ENCODE peak calls at places on chromosomes 11 and 22, in six cellular contexts. B is PC-3, V is aorta, M is left lung, X is heart right ventricle, Y is SJSA1. I is an unnamed sample. For H3K4me1 and H3K27me3, the result is how much of the 10 kb centered on the place peaks cover.

GRCh38 chr11:128506384-128506783 is 81.0 kb downstream of the ETS1 start:
- DNase-seq in Y (no peak), M (no peak), X (no peak), B (no peak), V (no peak), I (peak)

GRCh38 chr11:12724301-12725046 is 50.3 kb downstream of the TEAD1 start:
- DNase-seq in B (peak), M (no peak), Y (peak), X (peak), V (peak), I (peak)

GRCh38 chr11:85459304-85459703 is 167.8 kb downstream of the DLG2 start:
- DNase-seq in X (no peak), B (no peak), V (no peak), M (no peak), Y (no peak), I (no peak)

GRCh38 chr11:111629499-111629898 is 27.2 kb downstream of the SIK2 start:
- DNase-seq in Y (no peak), X (no peak), M (no peak), B (no peak), V (no peak), I (no peak)

GRCh38 chr11:2686360-2687222 is 13.2 kb downstream of the KCNQ1OT1 start:
- DNase-seq in X (no peak), M (peak), Y (no peak), V (peak), B (no peak), I (no peak)

GRCh38 chr11:113410414-113411135 is 23.0 kb downstream of the ANKK1 start:
- DNase-seq in Y (no peak), M (no peak), X (no peak), V (no peak), B (no peak), I (no peak)

GRCh38 chr11:111265421-111265820 is 19.9 kb downstream of the POU2AF2 start:
- DNase-seq in B (no peak), Y (no peak), M (no peak), V (no peak), X (no peak), I (no peak)

GRCh38 chr11:9745411-9746211 is 81.7 kb downstream of the SWAP70 start:
- DNase-seq in Y (no peak), V (no peak), M (no peak), B (no peak), X (no peak), I (no peak)

GRCh38 chr11:61357233-61357893 is 4.3 kb downstream of the CYB561A3 start:
- DNase-seq in M (no peak), Y (no peak), V (no peak), B (no peak), X (no peak), I (no peak)

GRCh38 chr11:128462189-128462588 is 125.2 kb downstream of the ETS1 start:
- DNase-seq in Y (no peak), V (no peak), B (no peak), X (no peak), M (no peak), I (no peak)

GRCh38 chr22:47154621-47155081 is 392.2 kb downstream of the TBC1D22A start:
- DNase-seq in X (peak), Y (no peak), M (no peak), B (peak), V (peak), I (peak)

GRCh38 chr11:7307836-7308235 is 56.1 kb downstream of the SYT9 start:
- DNase-seq in X (no peak), B (no peak), V (no peak), Y (no peak), M (no peak), I (no peak)

GRCh38 chr11:125141686-125142535 is 22.6 kb upstream of the PKNOX2 start:
- DNase-seq in Y (peak), V (peak), B (peak), X (peak), M (peak), I (peak)

GRCh38 chr11:114160884-114161283 is 101.4 kb downstream of the ZBTB16 start:
- DNase-seq in X (no peak), Y (no peak), M (no peak), V (no peak), B (no peak), I (no peak)

GRCh38 chr11:121838571-121838970 is 277.4 kb downstream of the BLID start:
- DNase-seq in Y (no peak), X (no peak), V (no peak), B (no peak), M (no peak), I (no peak)

GRCh38 chr11:17347676-17348075 is 3.9 kb upstream of the NCR3LG1 start:
- DNase-seq in B (no peak), V (no peak), Y (no peak), M (no peak), X (no peak), I (no peak)

GRCh38 chr11:124612567-124613245 is 1.5 kb downstream of the PANX3 start:
- DNase-seq in Y (no peak), X (no peak), M (no peak), V (no peak), B (no peak), I (peak)

GRCh38 chr22:46028069-46028991 is 51.4 kb upstream of the WNT7B start:
- DNase-seq in Y (no peak), V (no peak), B (no peak), X (no peak), M (no peak), I (no peak)

GRCh38 chr22:30328466-30329049 is 1.8 kb upstream of the TBC1D10A start:
- DNase-seq in Y (no peak), M (no peak), V (no peak), X (no peak), B (no peak), I (no peak)

GRCh38 chr11:63277345-63277943 is 34.0 kb upstream of the SLC22A25 start:
- DNase-seq in B (peak), X (no peak), V (no peak), M (no peak), Y (no peak), I (no peak)

GRCh38 chr22:36541831-36542391 is 12.9 kb upstream of the EIF3D start:
- DNase-seq in M (no peak), B (peak), V (no peak), X (no peak), Y (peak), I (peak)

GRCh38 chr11:90423378-90423777 is 200.5 kb upstream of the CHORDC1 start:
- DNase-seq in M (no peak), B (no peak), X (no peak), V (no peak), Y (no peak), I (no peak)

GRCh38 chr11:94309757-94310156 is 5.4 kb downstream of the IZUMO1R start:
- DNase-seq in X (no peak), Y (no peak), V (no peak), B (peak), M (no peak), I (no peak)

GRCh38 chr22:44182591-44183588 is 2.2 kb downstream of the PARVG start:
- DNase-seq in M (peak), Y (no peak), V (peak), B (no peak), X (peak), I (no peak)

GRCh38 chr11:106152824-106153223 is 75.4 kb downstream of the AASDHPPT start:
- DNase-seq in Y (no peak), X (no peak), M (no peak), V (no peak), B (peak), I (peak)

GRCh38 chr11:68546555-68546954 is 86.0 kb downstream of the PPP6R3 start:
- DNase-seq in X (no peak), V (no peak), M (peak), Y (peak), B (peak), I (no peak)

GRCh38 chr22:41022470-41023298 is 69.7 kb upstream of the EP300 start:
- DNase-seq in X (peak), M (peak), B (peak), V (peak), Y (peak), I (peak)

GRCh38 chr11:47928426-47928825 is 51.9 kb upstream of the PTPRJ start:
- DNase-seq in M (no peak), Y (no peak), B (no peak), V (no peak), X (no peak), I (no peak)

GRCh38 chr11:116052603-116053537 is 548.7 kb upstream of the CADM1 start:
- DNase-seq in Y (no peak), B (no peak), V (no peak), M (no peak), X (no peak), I (no peak)

GRCh38 chr11:14641801-14642200 is 1.8 kb upstream of the PDE3B start:
- DNase-seq in V (no peak), Y (no peak), B (no peak), M (no peak), X (no peak), I (no peak)

GRCh38 chr11:111460752-111461305 is 51.4 kb downstream of the BTG4 start:
- DNase-seq in V (no peak), B (no peak), X (no peak), M (no peak), Y (no peak), I (no peak)

GRCh38 chr11:10866893-10867331 is 9.1 kb upstream of the ZBED5 start:
- DNase-seq in M (no peak), X (no peak), V (no peak), B (peak), Y (no peak), I (peak)

GRCh38 chr11:32333335-32333991 is 101.9 kb downstream of the WT1 start:
- DNase-seq in V (peak), X (peak), B (peak), M (peak), Y (no peak), I (peak)

GRCh38 chr11:134469627-134470026 is 57.6 kb upstream of the B3GAT1 start:
- DNase-seq in X (no peak), B (peak), V (no peak), Y (no peak), M (no peak), I (no peak)

GRCh38 chr22:36365020-36365411 is 22.8 kb downstream of the MYH9 start:
- DNase-seq in X (no peak), B (peak), Y (peak), V (peak), M (no peak), I (peak)

GRCh38 chr11:124669193-124669592 is 4.3 kb downstream of the SIAE start:
- DNase-seq in X (no peak), M (no peak), V (no peak), B (peak), Y (peak), I (peak)

GRCh38 chr22:39078329-39078728 is 1.3 kb downstream of the APOBEC3G start:
- DNase-seq in X (no peak), Y (no peak), V (no peak), B (no peak), M (peak), I (no peak)
- H3K4me3 ChIP-seq in X (no peak), Y (no peak), V (no peak), B (no peak), M (peak), I (no peak)

GRCh38 chr11:71451596-71452353 is 1.2 kb upstream of the NADSYN1 start:
- DNase-seq in B (peak), X (no peak), Y (no peak), V (peak), M (no peak), I (no peak)
- H3K4me1 ChIP-seq in B (under half), X (under half), Y (under half), V (under half), M (half or more), I (under half)

GRCh38 chr11:69917529-69917928 is 98.3 kb upstream of the FGF3 start:
- DNase-seq in X (no peak), M (no peak), V (no peak), B (no peak), Y (no peak), I (no peak)
- H3K27me3 ChIP-seq in X (under half), M (half or more), V (under half), B (under half), Y (under half), I (under half)

DNA sequence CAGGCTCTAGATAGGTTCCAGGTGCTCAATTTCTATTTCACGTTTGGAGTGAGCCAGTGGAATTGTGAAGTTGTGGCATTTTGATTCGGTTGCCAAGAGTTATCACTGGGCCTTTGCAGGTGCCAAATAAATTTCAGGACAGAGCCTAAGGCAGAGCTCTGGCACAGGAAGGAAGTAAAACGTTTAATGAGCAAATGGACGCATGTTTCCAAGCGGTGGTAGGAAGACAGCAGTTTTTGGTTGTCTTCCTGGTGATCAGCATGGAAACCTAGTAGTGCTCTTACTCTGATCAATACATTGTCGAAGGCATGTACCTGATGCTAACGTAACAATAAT is 452 bp downstream of the BIRC3 start:
- DNase-seq in V (no peak), Y (no peak), M (no peak), B (peak), X (no peak), I (no peak)
- H3K4me3 ChIP-seq in V (peak), Y (peak), M (peak), B (peak), X (peak), I (peak)

GRCh38 chr11:119258180-119258579 is 52.0 kb downstream of the CBL start:
- DNase-seq in B (no peak), V (no peak), M (no peak), Y (no peak), X (no peak), I (no peak)
- H3K4me1 ChIP-seq in B (under half), V (under half), M (under half), Y (under half), X (under half), I (under half)

DNA sequence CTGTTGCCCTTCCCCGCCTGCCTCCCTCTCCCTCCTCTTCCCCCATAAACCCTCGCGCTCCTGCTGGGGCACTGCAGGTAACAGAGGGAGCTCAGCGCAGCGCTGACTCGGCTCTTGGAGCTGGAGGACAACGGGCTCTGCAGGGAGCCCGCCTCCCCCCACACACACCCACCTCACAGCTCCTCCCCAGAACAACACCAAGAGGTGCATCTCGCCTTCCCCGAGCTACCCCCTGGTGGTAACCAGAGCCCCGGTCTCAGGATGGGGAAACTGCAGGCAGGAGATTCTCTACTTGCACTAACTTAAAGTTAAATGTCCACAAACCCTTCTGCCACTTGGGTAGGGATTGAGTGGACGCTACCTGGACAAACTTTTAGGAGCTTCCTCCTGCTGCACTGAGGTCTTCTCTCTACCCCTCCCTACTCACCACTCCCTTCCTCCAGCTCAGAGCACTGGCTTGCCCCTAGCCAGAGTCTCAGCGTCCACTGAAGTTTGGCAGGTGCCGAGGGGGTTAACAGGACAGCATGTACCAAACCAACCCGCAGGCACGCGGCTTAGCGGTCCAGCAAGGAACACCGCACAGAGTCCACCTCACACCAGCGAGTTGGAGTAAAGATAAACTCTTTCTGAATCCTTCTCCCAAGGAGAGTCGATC is 4.0 kb upstream of the SCN4B start:
- DNase-seq in V (no peak), M (peak), X (no peak), B (peak), Y (no peak), I (no peak)
- H3K27me3 ChIP-seq in V (under half), M (half or more), X (under half), B (half or more), Y (under half), I (half or more)